ENCODE peak calls at places on chromosomes 7 and 10, in five cellular contexts. One of them, this sample, is unnamed.
A peak's percentile ranks its signal among the peaks of the same experiment; 100 is the strongest.

GRCh38 chr10:9951481-9952257 is 1066.0 kb upstream of the CELF2 start:
- DNase-seq in psoas muscle: no peak
- DNase-seq in cardiac muscle cell: peak; percentile 82
- DNase-seq in A549: no peak
- DNase-seq in PC-9: no peak
- DNase-seq in this sample: no peak

GRCh38 chr7:74656421-74656910 is 1.1 kb upstream of the GTF2I start:
- DNase-seq in psoas muscle: peak; percentile 73
- DNase-seq in cardiac muscle cell: peak; percentile 30
- DNase-seq in A549: peak; percentile 44
- DNase-seq in PC-9: peak; percentile 40
- DNase-seq in this sample: no peak

GRCh38 chr10:71021402-71021801 is 133.0 kb upstream of the PCBD1 start:
- DNase-seq in psoas muscle: no peak
- DNase-seq in cardiac muscle cell: no peak
- DNase-seq in A549: no peak
- DNase-seq in PC-9: no peak
- DNase-seq in this sample: no peak

GRCh38 chr10:42998481-42999384 is 78.1 kb upstream of the RET start:
- DNase-seq in psoas muscle: peak; percentile 21
- DNase-seq in cardiac muscle cell: no peak
- DNase-seq in A549: no peak
- DNase-seq in PC-9: no peak
- DNase-seq in this sample: peak; percentile 35

GRCh38 chr7:17773289-17773626 is 167.0 kb downstream of the SNX13 start:
- DNase-seq in psoas muscle: no peak
- DNase-seq in cardiac muscle cell: peak; percentile 92
- DNase-seq in A549: peak; percentile 2
- DNase-seq in PC-9: peak; percentile 87
- DNase-seq in this sample: no peak

GRCh38 chr7:54542920-54543539 is 855 bp downstream of the VSTM2A start:
- DNase-seq in psoas muscle: no peak
- DNase-seq in cardiac muscle cell: peak; percentile 27
- DNase-seq in A549: no peak
- DNase-seq in PC-9: no peak
- DNase-seq in this sample: no peak

GRCh38 chr10:131748831-131749766 is 151.7 kb upstream of the PPP2R2D start:
- DNase-seq in psoas muscle: peak; percentile 47
- DNase-seq in cardiac muscle cell: no peak
- DNase-seq in A549: no peak
- DNase-seq in PC-9: no peak
- DNase-seq in this sample: no peak

GRCh38 chr7:27640914-27641570 is 21.6 kb downstream of the HIBADH start:
- DNase-seq in psoas muscle: no peak
- DNase-seq in cardiac muscle cell: peak; percentile 76
- DNase-seq in A549: peak; percentile 38
- DNase-seq in PC-9: peak; percentile 96
- DNase-seq in this sample: no peak

DNA sequence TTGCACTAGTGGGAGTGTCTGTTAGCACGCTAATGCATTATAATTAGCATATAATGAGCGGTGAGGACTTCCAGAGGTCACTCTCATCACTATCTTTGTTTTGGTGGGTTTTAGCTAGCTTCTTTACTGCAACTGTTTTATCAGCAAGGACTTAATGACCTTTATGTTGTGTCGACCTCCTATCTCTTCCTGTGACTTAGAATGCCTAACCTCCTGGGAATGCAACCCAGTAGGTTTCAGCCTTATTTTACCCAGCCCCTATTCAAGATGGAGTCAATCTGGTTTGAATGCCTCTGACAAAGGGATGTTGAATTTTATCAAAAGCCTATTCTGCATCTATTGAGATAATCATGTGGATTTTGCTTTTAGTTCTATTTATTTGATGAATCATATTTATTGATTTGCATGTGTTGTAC is 22.5 kb upstream of the ZNF518A start:
- DNase-seq in psoas muscle: no peak
- DNase-seq in cardiac muscle cell: no peak
- DNase-seq in A549: no peak
- DNase-seq in PC-9: no peak
- DNase-seq in this sample: no peak
- H3K9me3 ChIP-seq in psoas muscle: no peaks in the 10 kb centered on the region
- H3K9me3 ChIP-seq in cardiac muscle cell: no peaks in the 10 kb centered on the region
- H3K9me3 ChIP-seq in A549: no peaks in the 10 kb centered on the region
- H3K9me3 ChIP-seq in PC-9: no peaks in the 10 kb centered on the region
- H3K9me3 ChIP-seq in this sample: no peaks in the 10 kb centered on the region

GRCh38 chr7:417973-418601 is 101.6 kb downstream of the PDGFA start:
- DNase-seq in psoas muscle: no peak
- DNase-seq in cardiac muscle cell: no peak
- DNase-seq in A549: no peak
- DNase-seq in PC-9: no peak
- DNase-seq in this sample: no peak
- H3K9me3 ChIP-seq in psoas muscle: peaks cover 9% of the 10 kb centered on the region
- H3K9me3 ChIP-seq in cardiac muscle cell: no peaks in the 10 kb centered on the region
- H3K9me3 ChIP-seq in A549: peaks cover 10% of the 10 kb centered on the region
- H3K9me3 ChIP-seq in PC-9: peaks cover 4% of the 10 kb centered on the region
- H3K9me3 ChIP-seq in this sample: peaks cover 11% of the 10 kb centered on the region

GRCh38 chr7:77823787-77824186 is 25.2 kb downstream of the PHTF2 start:
- DNase-seq in psoas muscle: no peak
- DNase-seq in cardiac muscle cell: no peak
- DNase-seq in A549: no peak
- DNase-seq in PC-9: no peak
- DNase-seq in this sample: no peak

GRCh38 chr7:77825140-77825539 is 26.6 kb downstream of the PHTF2 start:
- DNase-seq in psoas muscle: no peak
- DNase-seq in cardiac muscle cell: no peak
- DNase-seq in A549: no peak
- DNase-seq in PC-9: no peak
- DNase-seq in this sample: no peak

GRCh38 chr7:77822269-77822668 is 23.7 kb downstream of the PHTF2 start:
- DNase-seq in psoas muscle: no peak
- DNase-seq in cardiac muscle cell: no peak
- DNase-seq in A549: no peak
- DNase-seq in PC-9: no peak
- DNase-seq in this sample: no peak

GRCh38 chr7:77826300-77826699 is 27.7 kb downstream of the PHTF2 start:
- DNase-seq in psoas muscle: no peak
- DNase-seq in cardiac muscle cell: no peak
- DNase-seq in A549: no peak
- DNase-seq in PC-9: no peak
- DNase-seq in this sample: no peak

DNA sequence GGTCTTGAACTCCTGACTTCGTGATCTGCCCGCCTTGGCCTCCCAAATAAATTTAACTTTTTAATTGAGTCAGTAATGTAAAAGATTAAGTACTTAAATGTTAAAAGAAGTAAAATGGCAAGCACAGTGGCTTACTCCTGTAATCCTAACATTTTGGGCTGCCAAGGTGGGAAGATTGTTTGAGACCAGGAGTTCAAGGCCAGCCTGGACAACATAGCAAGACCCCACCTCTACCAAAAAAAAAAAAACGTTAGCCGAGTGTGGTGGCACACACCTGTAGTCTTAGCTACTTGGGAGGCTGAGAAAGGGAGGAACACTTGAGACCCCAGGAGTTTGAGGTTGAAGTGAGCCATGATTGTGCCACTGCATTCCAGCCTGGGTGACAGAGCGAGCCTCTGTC is 26.1 kb downstream of the PHTF2 start:
- DNase-seq in psoas muscle: no peak
- DNase-seq in cardiac muscle cell: no peak
- DNase-seq in A549: no peak
- DNase-seq in PC-9: no peak
- DNase-seq in this sample: no peak
- H3K9me3 ChIP-seq in psoas muscle: peaks cover 16% of the 10 kb centered on the region
- H3K9me3 ChIP-seq in cardiac muscle cell: no peaks in the 10 kb centered on the region
- H3K9me3 ChIP-seq in A549: peaks cover 24% of the 10 kb centered on the region
- H3K9me3 ChIP-seq in PC-9: peaks cover 24% of the 10 kb centered on the region
- H3K9me3 ChIP-seq in this sample: peaks cover 32% of the 10 kb centered on the region

GRCh38 chr10:37732685-37733084 is 124.7 kb downstream of the ZNF248 start:
- DNase-seq in psoas muscle: no peak
- DNase-seq in cardiac muscle cell: no peak
- DNase-seq in A549: no peak
- DNase-seq in PC-9: no peak
- DNase-seq in this sample: no peak

GRCh38 chr10:37733822-37734221 is 123.6 kb downstream of the ZNF248 start:
- DNase-seq in psoas muscle: no peak
- DNase-seq in cardiac muscle cell: no peak
- DNase-seq in A549: no peak
- DNase-seq in PC-9: no peak
- DNase-seq in this sample: no peak

GRCh38 chr10:37737336-37737735 is 120.1 kb downstream of the ZNF248 start:
- DNase-seq in psoas muscle: no peak
- DNase-seq in cardiac muscle cell: no peak
- DNase-seq in A549: no peak
- DNase-seq in PC-9: no peak
- DNase-seq in this sample: no peak

GRCh38 chr10:37736120-37736519 is 121.3 kb downstream of the ZNF248 start:
- DNase-seq in psoas muscle: no peak
- DNase-seq in cardiac muscle cell: no peak
- DNase-seq in A549: no peak
- DNase-seq in PC-9: no peak
- DNase-seq in this sample: no peak

GRCh38 chr10:37734971-37735370 is 122.4 kb downstream of the ZNF248 start:
- DNase-seq in psoas muscle: no peak
- DNase-seq in cardiac muscle cell: no peak
- DNase-seq in A549: peak; percentile 9
- DNase-seq in PC-9: peak; percentile 61
- DNase-seq in this sample: no peak
- H3K9me3 ChIP-seq in psoas muscle: no peaks in the 10 kb centered on the region
- H3K9me3 ChIP-seq in cardiac muscle cell: no peaks in the 10 kb centered on the region
- H3K9me3 ChIP-seq in A549: peaks cover 6% of the 10 kb centered on the region
- H3K9me3 ChIP-seq in PC-9: no peaks in the 10 kb centered on the region
- H3K9me3 ChIP-seq in this sample: no peaks in the 10 kb centered on the region